ENCODE peak calls at places on chromosomes 4 and X, in seven cellular contexts. X is pancreas, T is Calu3, U is endothelial cell, Z is fibroblast of lung, D is upper lobe of left lung, L is AG10803. S is an unnamed sample.
A peak's percentile ranks its signal among the peaks of the same experiment; 100 is the strongest.

GRCh38 chrX:110087485-110088356 is 84.8 kb downstream of the TMEM164 start:
- DNase-seq in X (no peak), T (peak; percentile 35), U (no peak), Z (peak; percentile 94), D (peak; percentile 40), L (peak; percentile 88), S (no peak)

GRCh38 chr4:175263537-175263936 is 345.4 kb downstream of the ADAM29 start:
- DNase-seq in X (no peak), T (no peak), U (no peak), Z (no peak), D (no peak), L (no peak), S (no peak)

GRCh38 chr4:105679186-105679585 is 29.3 kb downstream of the INTS12 start:
- DNase-seq in X (peak; percentile 5), T (no peak), U (no peak), Z (peak; percentile 29), D (no peak), L (no peak), S (no peak)

GRCh38 chrX:1226249-1226648 is 13.8 kb upstream of the CRLF2 start:
- DNase-seq in X (no peak), T (no peak), U (no peak), Z (no peak), D (no peak), L (no peak), S (no peak)

GRCh38 chr4:88803600-88804096 is 106.0 kb upstream of the NAP1L5 start:
- DNase-seq in X (no peak), T (peak; percentile 22), U (no peak), Z (peak; percentile 97), D (peak; percentile 62), L (peak; percentile 93), S (no peak)

GRCh38 chr4:165294907-165295306 is 32.6 kb upstream of the MSMO1 start:
- DNase-seq in X (no peak), T (no peak), U (no peak), Z (no peak), D (peak; percentile 27), L (no peak), S (no peak)

GRCh38 chr4:101649790-101650450 is 140.6 kb upstream of the BANK1 start:
- DNase-seq in X (no peak), T (no peak), U (no peak), Z (no peak), D (no peak), L (no peak), S (no peak)

GRCh38 chr4:39814403-39815185 is 116.7 kb downstream of the UBE2K start:
- DNase-seq in X (no peak), T (peak; percentile 4), U (no peak), Z (peak; percentile 46), D (no peak), L (peak; percentile 25), S (no peak)

GRCh38 chr4:151745727-151746231 is 15.0 kb downstream of the GATB start:
- DNase-seq in X (no peak), T (no peak), U (no peak), Z (no peak), D (no peak), L (peak; percentile 68), S (no peak)

GRCh38 chrX:13092455-13092941 is 48.1 kb upstream of the FAM9C start:
- DNase-seq in X (no peak), T (peak; percentile 48), U (no peak), Z (no peak), D (peak; percentile 76), L (no peak), S (no peak)

GRCh38 chr4:153005914-153006381 is 69.8 kb downstream of the FHDC1 start:
- DNase-seq in X (no peak), T (no peak), U (no peak), Z (no peak), D (no peak), L (no peak), S (no peak)

GRCh38 chrX:31356501-31357263 is 284.8 kb upstream of the FTHL17 start:
- DNase-seq in X (no peak), T (no peak), U (no peak), Z (no peak), D (no peak), L (no peak), S (no peak)

GRCh38 chr4:184408021-184408710 is 66.2 kb downstream of the IRF2 start:
- DNase-seq in X (no peak), T (no peak), U (no peak), Z (peak; percentile 75), D (no peak), L (peak; percentile 50), S (no peak)

GRCh38 chr4:55547461-55547770 is 707 bp upstream of the CLOCK start:
- DNase-seq in X (no peak), T (no peak), U (no peak), Z (peak; percentile 57), D (peak; percentile 23), L (no peak), S (no peak)

GRCh38 chr4:8912506-8912905 is 40.9 kb upstream of the HMX1 start:
- DNase-seq in X (no peak), T (no peak), U (no peak), Z (no peak), D (peak; percentile 6), L (no peak), S (no peak)

GRCh38 chrX:153582896-153583295 is 16.0 kb downstream of the CCNQ start:
- DNase-seq in X (no peak), T (no peak), U (no peak), Z (peak; percentile 16), D (peak; percentile 40), L (no peak), S (no peak)

GRCh38 chrX:104565791-104566687 is at the start of gene IL1RAPL2:
- DNase-seq in X (peak; percentile 17), T (peak; percentile 68), U (peak; percentile 56), Z (peak; percentile 1), D (peak; percentile 40), L (no peak), S (no peak)

GRCh38 chr4:158056689-158057245 is 116.1 kb downstream of the GASK1B start:
- DNase-seq in X (no peak), T (no peak), U (no peak), Z (no peak), D (no peak), L (no peak), S (no peak)

GRCh38 chrX:138150709-138151108 is 560.8 kb downstream of the FGF13 start:
- DNase-seq in X (no peak), T (no peak), U (no peak), Z (no peak), D (no peak), L (no peak), S (no peak)
- TF ChIP-seq CTCF in X (no peak), T (no peak), U (no peak), Z (no peak), D (no peak), L (peak; percentile 12), S (no peak)

GRCh38 chr4:98959411-98959810 is 30.5 kb upstream of the EIF4E start:
- DNase-seq in X (no peak), T (no peak), U (no peak), Z (no peak), D (no peak), L (no peak), S (no peak)

GRCh38 chr4:98963538-98964433 is 31.7 kb upstream of the METAP1 start:
- DNase-seq in X (no peak), T (no peak), U (no peak), Z (no peak), D (no peak), L (no peak), S (no peak)

GRCh38 chr4:98958065-98958464 is 29.1 kb upstream of the EIF4E start:
- DNase-seq in X (no peak), T (no peak), U (no peak), Z (no peak), D (no peak), L (no peak), S (no peak)

DNA sequence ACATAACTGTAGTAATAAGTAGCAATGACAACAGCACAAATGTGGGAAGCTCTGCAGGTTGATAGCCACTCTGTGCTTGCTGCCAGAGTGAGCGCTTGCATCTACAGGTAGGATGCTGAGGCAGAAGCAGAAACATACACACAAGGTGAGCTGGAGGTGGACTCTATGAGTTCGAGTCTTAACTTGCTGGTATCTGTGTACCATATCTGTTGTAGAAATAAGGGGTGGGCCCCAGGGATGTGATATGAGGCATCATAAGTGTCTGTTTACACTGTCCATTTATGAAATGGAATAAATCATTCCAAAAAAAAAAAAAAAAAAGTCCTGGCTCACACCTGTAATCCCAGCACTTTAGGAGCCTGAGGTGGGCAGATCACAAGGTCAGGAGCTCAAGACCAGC is 32.8 kb upstream of the EIF4E start:
- DNase-seq in X (no peak), T (no peak), U (no peak), Z (no peak), D (no peak), L (no peak), S (no peak)
- TF ChIP-seq CTCF in X (no peak), T (no peak), U (no peak), Z (no peak), D (no peak), L (no peak), S (no peak)

GRCh38 chr4:154414796-154415195 is 76.8 kb downstream of the DCHS2 start:
- DNase-seq in X (no peak), T (no peak), U (no peak), Z (no peak), D (no peak), L (no peak), S (no peak)

GRCh38 chr4:154415313-154415712 is 76.3 kb downstream of the DCHS2 start:
- DNase-seq in X (no peak), T (no peak), U (no peak), Z (no peak), D (no peak), L (no peak), S (no peak)

GRCh38 chr4:154417358-154417673 is 74.3 kb downstream of the DCHS2 start:
- DNase-seq in X (no peak), T (no peak), U (no peak), Z (no peak), D (no peak), L (no peak), S (no peak)

GRCh38 chr4:154421618-154422017 is 70.0 kb downstream of the DCHS2 start:
- DNase-seq in X (no peak), T (no peak), U (no peak), Z (no peak), D (no peak), L (no peak), S (no peak)

DNA sequence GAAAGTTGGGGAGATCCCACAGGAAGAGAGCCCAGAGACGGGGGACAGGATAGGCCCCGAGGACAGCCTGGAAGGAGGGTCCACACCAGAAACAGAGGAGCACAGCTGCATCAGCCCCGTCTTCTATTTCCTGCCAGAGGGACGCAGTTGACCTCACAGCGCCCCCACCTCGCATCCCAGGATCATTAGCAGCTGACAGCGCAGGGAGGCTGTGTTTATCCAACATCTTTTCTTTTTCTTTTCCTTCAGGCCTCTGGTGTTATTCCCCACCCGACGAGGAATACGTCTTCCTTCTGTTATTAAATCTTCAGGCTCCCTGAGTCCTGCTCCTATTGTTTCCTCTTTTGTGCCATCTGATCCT is 75.4 kb downstream of the DCHS2 start:
- DNase-seq in X (no peak), T (peak; percentile 3), U (peak; percentile 55), Z (peak; percentile 1), D (no peak), L (no peak), S (no peak)
- TF ChIP-seq CTCF in X (no peak), T (no peak), U (no peak), Z (no peak), D (no peak), L (no peak), S (peak; percentile 23)

DNA sequence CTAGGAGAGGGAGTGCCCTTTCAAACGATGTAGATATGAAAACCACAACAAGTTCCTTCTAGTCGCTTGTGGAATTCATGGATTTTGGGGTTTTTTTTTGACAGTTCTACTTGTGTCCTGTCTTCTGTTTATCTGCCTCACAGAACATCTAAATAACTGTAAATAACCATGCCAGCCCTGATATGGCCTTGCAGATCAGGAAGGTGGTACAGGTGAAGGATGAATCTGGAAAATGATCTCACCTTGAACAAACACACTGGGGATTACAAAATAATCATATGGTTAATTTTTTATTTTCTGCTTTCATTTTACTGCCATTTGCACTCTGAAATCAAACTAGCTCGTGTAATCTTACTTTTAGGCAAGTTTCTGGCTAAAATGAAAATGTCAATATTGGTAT is 37.2 kb downstream of the GPR82 start:
- DNase-seq in X (no peak), T (no peak), U (no peak), Z (no peak), D (no peak), L (no peak), S (no peak)
- TF ChIP-seq CTCF in X (no peak), T (no peak), U (no peak), Z (no peak), D (no peak), L (no peak), S (no peak)

S was measured in D721Med.